ENCODE peak calls at places on chromosomes 5 and 9, in four cellular contexts. J, O, F and G are unnamed samples.

GRCh38 chr5:146338774-146339714 is at the start of gene POU4F3:
- DNase-seq in O (peak), J (no peak), F (no peak), G (no peak)

GRCh38 chr5:126416266-126416925 is 6.8 kb upstream of the GRAMD2B start:
- DNase-seq in J (no peak), O (no peak), F (no peak), G (no peak)

GRCh38 chr5:114924784-114925183 is 244.9 kb downstream of the TRIM36 start:
- DNase-seq in F (no peak), O (no peak), J (no peak), G (no peak)

GRCh38 chr5:108747111-108748009 is at the start of gene FER:
- DNase-seq in O (peak), J (peak), F (no peak), G (no peak)

GRCh38 chr5:72252574-72253155 is 67.4 kb downstream of the MRPS27 start:
- DNase-seq in F (no peak), O (no peak), J (no peak), G (no peak)

GRCh38 chr5:56257010-56257409 is 23.9 kb upstream of the ANKRD55 start:
- DNase-seq in O (no peak), F (no peak), J (no peak), G (no peak)

GRCh38 chr9:128104171-128104618 is 23.3 kb downstream of the PTGES2 start:
- DNase-seq in F (no peak), J (no peak), O (no peak), G (no peak)

GRCh38 chr5:143311428-143311827 is 92.1 kb downstream of the NR3C1 start:
- DNase-seq in F (peak), O (no peak), J (no peak), G (no peak)

GRCh38 chr5:119355636-119356383 is at the start of gene TNFAIP8:
- DNase-seq in F (peak), O (peak), J (peak), G (no peak)

GRCh38 chr9:104094534-104095020 is 468 bp downstream of the SMC2 start:
- DNase-seq in J (no peak), F (no peak), O (no peak), G (no peak)

GRCh38 chr5:15320896-15321295 is 179.1 kb upstream of the FBXL7 start:
- DNase-seq in F (no peak), O (no peak), J (no peak), G (no peak)

GRCh38 chr5:170570492-170570891 is 66.7 kb downstream of the KCNIP1 start:
- DNase-seq in J (no peak), F (no peak), O (no peak), G (no peak)

GRCh38 chr5:123690821-123691220 is 178.8 kb downstream of the CSNK1G3 start:
- DNase-seq in F (no peak), O (no peak), J (no peak), G (no peak)

GRCh38 chr5:124414973-124415372 is 331.5 kb downstream of the ZNF608 start:
- DNase-seq in F (no peak), O (no peak), J (no peak), G (no peak)

GRCh38 chr9:110559869-110560268 is 19.7 kb downstream of the SVEP1 start:
- DNase-seq in J (no peak), O (no peak), F (no peak), G (no peak)

GRCh38 chr9:15959663-15960062 is 406.8 kb downstream of the CCDC171 start:
- DNase-seq in F (no peak), O (no peak), J (no peak), G (no peak)

GRCh38 chr9:84403288-84403687 is 62.7 kb upstream of the SLC28A3 start:
- DNase-seq in J (no peak), O (no peak), F (no peak), G (no peak)

GRCh38 chr5:50724262-50724661 is 57.8 kb downstream of the PARP8 start:
- DNase-seq in O (no peak), F (no peak), J (no peak), G (no peak)

GRCh38 chr9:34994429-34995287 is 5.1 kb downstream of the DNAJB5 start:
- DNase-seq in F (no peak), O (peak), J (no peak), G (no peak)

GRCh38 chr9:105901514-105902109 is 207.3 kb downstream of the TMEM38B start:
- DNase-seq in F (no peak), J (peak), O (peak), G (no peak)

DNA sequence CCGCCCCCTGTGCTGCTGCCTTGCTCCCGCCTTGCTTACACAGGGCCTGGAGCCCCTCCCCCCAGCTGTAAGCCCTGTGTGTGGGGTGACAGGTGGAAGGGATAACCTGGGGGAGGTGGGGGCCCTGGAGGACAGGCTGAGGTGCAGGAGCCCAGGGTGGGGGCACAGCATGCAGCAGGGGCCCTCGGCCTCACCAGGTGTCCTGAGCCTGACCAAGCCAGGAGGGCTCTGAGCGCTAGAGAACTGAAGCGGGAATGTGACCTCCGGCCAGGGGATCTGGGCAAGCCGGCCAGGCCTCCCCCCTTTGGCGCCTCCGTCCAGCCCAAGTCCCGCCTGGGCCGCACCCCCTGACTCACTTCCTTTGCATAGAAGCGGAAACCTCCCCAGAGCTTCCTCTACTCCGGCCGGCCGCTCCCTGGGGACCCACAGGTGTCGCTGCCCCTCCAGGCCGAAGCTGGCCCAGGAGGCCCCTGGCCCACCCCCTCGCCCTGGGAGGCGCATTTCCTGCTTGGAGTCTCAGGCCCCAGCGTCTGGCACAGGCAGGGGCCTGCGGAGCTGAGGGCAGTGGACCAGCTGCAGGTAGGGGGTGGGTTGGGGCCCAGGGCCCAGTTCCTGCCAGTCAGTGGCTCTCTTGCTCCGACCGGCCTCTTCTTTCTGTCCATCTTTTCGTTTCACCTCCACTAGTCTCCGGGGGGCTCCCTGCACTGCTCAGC is at the start of gene TOR4A:
- DNase-seq in J (peak), O (peak), F (peak), G (peak)
- TF ChIP-seq CTCF in J (peak), O (no peak), F (peak), G (no peak)

GRCh38 chr9:13568446-13568845 is 289.0 kb upstream of the MPDZ start:
- DNase-seq in F (no peak), J (peak), O (peak), G (no peak)
- TF ChIP-seq CTCF in F (no peak), J (peak), O (no peak), G (no peak)

GRCh38 chr9:129460323-129461261 is 160.3 kb downstream of the C9orf50 start:
- DNase-seq in J (peak), O (peak), F (peak), G (peak)
- TF ChIP-seq CTCF in J (peak), O (no peak), F (peak), G (no peak)

DNA sequence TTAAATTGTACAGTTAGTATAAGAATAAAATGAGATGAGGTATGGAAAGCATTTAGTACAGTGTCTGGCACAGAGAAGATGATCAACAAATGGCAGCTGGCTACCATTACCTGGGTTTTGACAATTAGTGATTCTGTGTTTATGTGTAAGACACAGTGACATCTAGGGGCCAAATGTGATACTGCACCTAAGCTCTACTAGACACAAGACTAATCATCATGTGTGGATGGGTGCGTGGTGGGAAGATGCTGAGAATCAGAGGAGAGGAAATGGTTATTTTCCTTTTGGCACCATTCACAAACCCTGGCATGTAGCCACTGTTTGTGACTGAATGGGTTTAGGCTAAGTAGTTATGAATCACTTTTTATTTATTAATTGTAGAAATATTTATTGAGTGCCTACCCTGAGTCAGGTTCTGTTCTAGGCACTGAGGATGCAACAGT is 109.8 kb upstream of the TBC1D2 start:
- DNase-seq in F (no peak), J (no peak), O (no peak), G (no peak)
- TF ChIP-seq CTCF in F (peak), J (peak), O (peak), G (no peak)

GRCh38 chr9:95725045-95725444 is 150.4 kb upstream of the ERCC6L2 start:
- DNase-seq in J (no peak), F (no peak), O (no peak), G (no peak)

GRCh38 chr9:95724253-95724991 is 151.1 kb upstream of the ERCC6L2 start:
- DNase-seq in F (no peak), O (no peak), J (no peak), G (no peak)

GRCh38 chr9:95729066-95729465 is 146.4 kb upstream of the ERCC6L2 start:
- DNase-seq in F (no peak), J (no peak), O (no peak), G (no peak)

GRCh38 chr9:95727947-95728546 is 147.4 kb upstream of the ERCC6L2 start:
- DNase-seq in O (no peak), F (no peak), J (no peak), G (no peak)

GRCh38 chr9:95726756-95727155 is 148.7 kb upstream of the ERCC6L2 start:
- DNase-seq in F (no peak), J (no peak), O (no peak), G (no peak)
- TF ChIP-seq CTCF in F (peak), J (peak), O (peak), G (peak)

GRCh38 chr9:121599872-121600585 is 51.4 kb upstream of the DAB2IP start:
- DNase-seq in F (no peak), O (no peak), J (no peak), G (no peak)
- TF ChIP-seq CTCF in F (no peak), O (no peak), J (no peak), G (no peak)

DNA sequence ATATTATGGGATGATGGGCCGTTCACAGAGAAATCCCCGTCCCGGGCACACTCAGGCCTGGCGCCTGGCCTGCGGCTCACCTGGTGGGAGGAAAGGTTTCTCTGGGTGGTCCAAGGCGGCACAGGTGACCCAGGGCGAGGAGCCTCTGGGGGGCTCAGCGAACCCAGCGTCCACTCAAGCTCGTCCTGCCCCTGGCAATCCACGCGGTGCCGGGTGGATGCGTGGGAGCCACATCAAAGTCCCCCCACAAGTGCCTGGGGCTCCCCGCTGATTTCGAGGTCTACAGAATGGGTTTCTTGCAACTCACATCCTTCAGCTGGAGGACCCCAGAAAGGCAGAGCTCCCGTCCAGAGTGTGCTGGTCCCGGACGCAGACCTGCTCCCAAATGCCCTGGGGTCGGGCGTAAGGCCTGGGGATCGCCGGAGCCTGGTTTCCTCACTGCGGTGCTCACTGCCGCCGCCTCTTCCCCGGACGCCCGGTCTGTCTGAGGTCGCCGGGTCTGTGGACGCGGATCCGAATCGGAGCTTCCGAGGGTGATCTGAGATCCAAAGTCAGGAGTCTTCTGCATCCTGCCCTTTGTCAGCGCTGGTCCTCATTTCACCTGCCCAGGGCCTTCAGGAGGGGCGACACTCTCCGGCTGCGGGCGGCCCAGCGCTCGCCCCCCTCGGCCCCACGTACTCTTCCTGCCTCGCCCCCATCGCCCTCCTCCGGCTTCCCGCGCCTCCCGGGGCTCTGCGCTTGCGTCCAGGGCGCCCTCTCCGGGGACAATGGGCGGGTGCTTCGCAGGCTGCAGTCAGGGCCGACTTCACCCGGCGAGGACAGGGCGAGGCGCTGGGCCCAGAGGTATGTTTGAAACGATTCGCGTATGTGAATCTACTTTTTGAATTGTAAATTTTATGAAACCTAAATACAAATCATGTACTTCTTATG is 20.0 kb upstream of the RUFY1 start:
- DNase-seq in O (peak), J (peak), F (no peak), G (no peak)
- TF ChIP-seq CTCF in O (no peak), J (peak), F (no peak), G (no peak)

GRCh38 chr9:125761685-125762084 is 14.5 kb downstream of the PBX3 start:
- DNase-seq in O (no peak), F (no peak), J (no peak), G (no peak)

GRCh38 chr9:125760537-125760936 is 13.4 kb downstream of the PBX3 start:
- DNase-seq in O (no peak), F (no peak), J (no peak), G (no peak)

GRCh38 chr9:125759812-125760134 is 12.6 kb downstream of the PBX3 start:
- DNase-seq in F (no peak), O (no peak), J (no peak), G (no peak)

GRCh38 chr9:125757834-125758233 is 10.7 kb downstream of the PBX3 start:
- DNase-seq in F (no peak), J (no peak), O (no peak), G (no peak)

DNA sequence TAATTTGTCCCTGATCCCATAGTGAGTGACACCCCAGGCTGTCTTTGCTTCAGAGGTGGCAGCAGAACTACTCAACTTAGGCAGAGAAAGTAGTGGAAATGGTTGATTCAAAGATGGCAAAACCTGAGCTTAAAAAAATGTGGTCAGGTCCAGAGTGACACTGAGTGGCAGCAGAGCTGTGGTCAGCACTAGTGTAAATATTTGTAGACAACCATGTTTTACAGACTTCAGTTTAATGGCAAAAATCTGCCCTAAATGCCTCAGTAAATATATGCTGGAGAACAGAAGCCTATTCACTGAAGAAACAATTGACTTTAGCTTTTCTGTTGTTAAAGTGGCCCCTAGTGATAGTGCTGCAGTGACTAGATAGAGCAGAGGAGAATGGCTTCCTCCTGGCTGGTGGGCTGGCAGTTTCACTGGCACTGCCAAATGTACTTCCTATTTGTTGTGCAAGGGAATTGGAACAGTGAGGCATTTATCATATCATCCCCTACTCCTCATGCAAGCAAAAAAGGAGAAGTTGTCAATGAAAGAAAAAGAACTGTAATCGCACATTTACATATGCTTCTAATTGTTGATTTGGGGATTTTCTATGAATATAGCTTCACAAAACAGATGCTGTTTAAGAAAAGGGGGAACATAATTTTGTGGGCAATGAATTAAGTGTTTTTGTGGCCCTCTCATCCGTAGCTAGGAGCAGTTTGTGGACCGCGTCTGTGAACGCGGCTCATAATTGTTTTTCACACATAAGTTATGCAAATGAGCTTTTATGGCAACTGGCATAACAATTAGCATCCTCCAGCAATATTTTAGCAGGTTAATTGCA is 12.0 kb downstream of the PBX3 start:
- DNase-seq in J (no peak), O (no peak), F (no peak), G (no peak)
- TF ChIP-seq CTCF in J (no peak), O (no peak), F (no peak), G (no peak)

GRCh38 chr9:32395483-32396216 is 11.2 kb downstream of the ACO1 start:
- DNase-seq in F (peak), O (no peak), J (peak), G (no peak)
- TF ChIP-seq CTCF in F (peak), O (no peak), J (peak), G (no peak)

DNA sequence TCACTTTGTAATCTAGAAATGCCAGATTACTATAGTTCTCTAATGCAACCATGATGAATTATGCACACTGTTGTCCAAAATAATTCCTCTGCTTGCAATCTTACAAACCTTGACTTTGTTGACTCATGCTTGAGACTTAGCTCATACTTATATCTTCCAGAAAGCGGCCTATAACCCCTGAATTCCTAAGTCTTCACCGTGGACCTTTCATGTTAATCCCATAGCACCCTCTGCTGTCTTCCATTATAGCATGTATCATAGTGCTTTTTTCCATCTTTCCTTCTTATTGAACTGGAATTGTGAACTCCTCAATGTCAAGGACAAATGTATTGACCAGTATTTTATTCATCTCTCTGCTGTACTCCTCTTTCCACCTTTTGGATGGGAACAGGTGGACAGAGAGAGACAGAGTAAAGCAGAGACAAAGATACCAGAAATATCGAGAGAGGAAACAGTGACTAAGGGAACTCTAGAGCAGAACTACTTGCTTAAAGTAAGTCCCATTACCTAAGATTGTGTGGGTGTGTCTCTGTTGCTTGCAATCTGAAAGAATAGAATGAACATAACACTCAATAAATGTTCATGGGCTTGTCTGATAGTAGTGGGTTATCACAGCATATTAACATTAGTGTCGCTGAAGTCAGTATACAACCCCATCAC is 110.0 kb downstream of the LURAP1L start:
- DNase-seq in O (no peak), J (no peak), F (peak), G (no peak)
- TF ChIP-seq CTCF in O (no peak), J (peak), F (peak), G (peak)